ENCODE peak calls at places on chromosome 16, in six cellular contexts. One of them, this sample, is unnamed.

GRCh38 chr16:10736926-10737625 is 6.6 kb upstream of the NUBP1 start:
- DNase-seq in posterior cingulate gyrus: peak
- DNase-seq in uterus: peak
- DNase-seq in effector CD8-positive, alpha-beta T cell: peak
- DNase-seq in stimulated activated CD4-positive, alpha-beta T cell treated with anti-CD3 and anti-CD28 coated beads, Interleukin-1b, Interleukin-23, amount 100 ng/mL, for 1 hour: peak
- DNase-seq in Daoy: peak
- DNase-seq in this sample: peak

GRCh38 chr16:14486520-14487303 is 143.3 kb downstream of the PARN start:
- DNase-seq in posterior cingulate gyrus: peak
- DNase-seq in uterus: peak
- DNase-seq in effector CD8-positive, alpha-beta T cell: no peak
- DNase-seq in stimulated activated CD4-positive, alpha-beta T cell treated with anti-CD3 and anti-CD28 coated beads, Interleukin-1b, Interleukin-23, amount 100 ng/mL, for 1 hour: no peak
- DNase-seq in Daoy: peak
- DNase-seq in this sample: peak

GRCh38 chr16:1245452-1246005 is 5.0 kb downstream of the TPSAB1 start:
- DNase-seq in posterior cingulate gyrus: no peak
- DNase-seq in uterus: no peak
- DNase-seq in effector CD8-positive, alpha-beta T cell: no peak
- DNase-seq in stimulated activated CD4-positive, alpha-beta T cell treated with anti-CD3 and anti-CD28 coated beads, Interleukin-1b, Interleukin-23, amount 100 ng/mL, for 1 hour: no peak
- DNase-seq in Daoy: no peak
- DNase-seq in this sample: no peak

GRCh38 chr16:56679813-56680212 is 2.5 kb upstream of the MT1X start:
- DNase-seq in posterior cingulate gyrus: no peak
- DNase-seq in uterus: no peak
- DNase-seq in effector CD8-positive, alpha-beta T cell: no peak
- DNase-seq in stimulated activated CD4-positive, alpha-beta T cell treated with anti-CD3 and anti-CD28 coated beads, Interleukin-1b, Interleukin-23, amount 100 ng/mL, for 1 hour: no peak
- DNase-seq in Daoy: peak
- DNase-seq in this sample: no peak

GRCh38 chr16:67594956-67595355 is 32.6 kb downstream of the CTCF start:
- DNase-seq in posterior cingulate gyrus: no peak
- DNase-seq in uterus: peak
- DNase-seq in effector CD8-positive, alpha-beta T cell: no peak
- DNase-seq in stimulated activated CD4-positive, alpha-beta T cell treated with anti-CD3 and anti-CD28 coated beads, Interleukin-1b, Interleukin-23, amount 100 ng/mL, for 1 hour: no peak
- DNase-seq in Daoy: peak
- DNase-seq in this sample: peak

GRCh38 chr16:71645450-71645849 is 19.5 kb downstream of the MARVELD3 start:
- DNase-seq in posterior cingulate gyrus: no peak
- DNase-seq in uterus: no peak
- DNase-seq in effector CD8-positive, alpha-beta T cell: no peak
- DNase-seq in stimulated activated CD4-positive, alpha-beta T cell treated with anti-CD3 and anti-CD28 coated beads, Interleukin-1b, Interleukin-23, amount 100 ng/mL, for 1 hour: no peak
- DNase-seq in Daoy: peak
- DNase-seq in this sample: peak

GRCh38 chr16:19086322-19087199 is 19.1 kb downstream of the COQ7 start:
- DNase-seq in posterior cingulate gyrus: peak
- DNase-seq in uterus: peak
- DNase-seq in effector CD8-positive, alpha-beta T cell: peak
- DNase-seq in stimulated activated CD4-positive, alpha-beta T cell treated with anti-CD3 and anti-CD28 coated beads, Interleukin-1b, Interleukin-23, amount 100 ng/mL, for 1 hour: peak
- DNase-seq in Daoy: peak
- DNase-seq in this sample: peak

GRCh38 chr16:64950262-64950661 is 171.6 kb downstream of the CDH11 start:
- DNase-seq in posterior cingulate gyrus: no peak
- DNase-seq in uterus: no peak
- DNase-seq in effector CD8-positive, alpha-beta T cell: no peak
- DNase-seq in stimulated activated CD4-positive, alpha-beta T cell treated with anti-CD3 and anti-CD28 coated beads, Interleukin-1b, Interleukin-23, amount 100 ng/mL, for 1 hour: no peak
- DNase-seq in Daoy: no peak
- DNase-seq in this sample: no peak

GRCh38 chr16:2154533-2155090 is 970 bp upstream of the TRAF7 start:
- DNase-seq in posterior cingulate gyrus: no peak
- DNase-seq in uterus: no peak
- DNase-seq in effector CD8-positive, alpha-beta T cell: no peak
- DNase-seq in stimulated activated CD4-positive, alpha-beta T cell treated with anti-CD3 and anti-CD28 coated beads, Interleukin-1b, Interleukin-23, amount 100 ng/mL, for 1 hour: no peak
- DNase-seq in Daoy: no peak
- DNase-seq in this sample: no peak

GRCh38 chr16:1823821-1824220 is 2.8 kb downstream of the HAGH start:
- DNase-seq in posterior cingulate gyrus: peak
- DNase-seq in uterus: no peak
- DNase-seq in effector CD8-positive, alpha-beta T cell: no peak
- DNase-seq in stimulated activated CD4-positive, alpha-beta T cell treated with anti-CD3 and anti-CD28 coated beads, Interleukin-1b, Interleukin-23, amount 100 ng/mL, for 1 hour: no peak
- DNase-seq in Daoy: peak
- DNase-seq in this sample: peak

GRCh38 chr16:75931043-75931442 is 204.8 kb upstream of the CPHXL start:
- DNase-seq in posterior cingulate gyrus: no peak
- DNase-seq in uterus: no peak
- DNase-seq in effector CD8-positive, alpha-beta T cell: no peak
- DNase-seq in stimulated activated CD4-positive, alpha-beta T cell treated with anti-CD3 and anti-CD28 coated beads, Interleukin-1b, Interleukin-23, amount 100 ng/mL, for 1 hour: no peak
- DNase-seq in Daoy: peak
- DNase-seq in this sample: no peak

This sample was measured in AG08396.